ENCODE peak calls at places on chromosome 14, in eight cellular contexts. One of them, this sample, is unnamed. For H3K9me3, the result is how much of the 10 kb centered on the place peaks cover.

GRCh38 chr14:28952161-28952560 is 185.6 kb downstream of the FOXG1 start:
- DNase-seq in RWPE2: no peak
- DNase-seq in lung: no peak
- DNase-seq in psoas muscle: no peak
- DNase-seq in HCT116: no peak
- DNase-seq in endodermal cell: no peak
- DNase-seq in heart left ventricle: no peak
- DNase-seq in ovary: no peak
- DNase-seq in this sample: no peak

GRCh38 chr14:98994571-98994970 is 277.4 kb downstream of the BCL11B start:
- DNase-seq in heart left ventricle: no peak
- DNase-seq in HCT116: no peak
- DNase-seq in lung: no peak
- DNase-seq in endodermal cell: peak
- DNase-seq in ovary: no peak
- DNase-seq in psoas muscle: no peak
- DNase-seq in RWPE2: no peak
- DNase-seq in this sample: no peak

GRCh38 chr14:60722836-60723217 is 1.3 kb downstream of the SIX4 start:
- DNase-seq in RWPE2: peak
- DNase-seq in psoas muscle: no peak
- DNase-seq in ovary: no peak
- DNase-seq in HCT116: no peak
- DNase-seq in endodermal cell: no peak
- DNase-seq in heart left ventricle: peak
- DNase-seq in lung: no peak
- DNase-seq in this sample: no peak

GRCh38 chr14:95319312-95320075 is at the start of gene CLMN:
- DNase-seq in psoas muscle: peak
- DNase-seq in RWPE2: no peak
- DNase-seq in ovary: peak
- DNase-seq in endodermal cell: peak
- DNase-seq in heart left ventricle: peak
- DNase-seq in lung: no peak
- DNase-seq in HCT116: peak
- DNase-seq in this sample: peak

GRCh38 chr14:54300881-54301280 is 95.9 kb upstream of the CDKN3 start:
- DNase-seq in psoas muscle: no peak
- DNase-seq in ovary: no peak
- DNase-seq in RWPE2: no peak
- DNase-seq in lung: no peak
- DNase-seq in HCT116: no peak
- DNase-seq in heart left ventricle: no peak
- DNase-seq in endodermal cell: no peak
- DNase-seq in this sample: no peak

GRCh38 chr14:105116451-105117256 is 51.4 kb upstream of the GPR132 start:
- DNase-seq in RWPE2: no peak
- DNase-seq in ovary: no peak
- DNase-seq in endodermal cell: no peak
- DNase-seq in psoas muscle: no peak
- DNase-seq in heart left ventricle: peak
- DNase-seq in HCT116: no peak
- DNase-seq in lung: no peak
- DNase-seq in this sample: no peak

GRCh38 chr14:31057701-31058364 is 31.7 kb upstream of the STRN3 start:
- DNase-seq in RWPE2: no peak
- DNase-seq in endodermal cell: no peak
- DNase-seq in HCT116: no peak
- DNase-seq in heart left ventricle: no peak
- DNase-seq in psoas muscle: no peak
- DNase-seq in ovary: no peak
- DNase-seq in lung: no peak
- DNase-seq in this sample: no peak

GRCh38 chr14:100384819-100385813 is 62.0 kb downstream of the SLC25A47 start:
- DNase-seq in heart left ventricle: no peak
- DNase-seq in lung: no peak
- DNase-seq in psoas muscle: no peak
- DNase-seq in endodermal cell: no peak
- DNase-seq in HCT116: peak
- DNase-seq in ovary: no peak
- DNase-seq in RWPE2: no peak
- DNase-seq in this sample: no peak

GRCh38 chr14:50064993-50065392 is 51.4 kb downstream of the VCPKMT start:
- DNase-seq in RWPE2: no peak
- DNase-seq in ovary: no peak
- DNase-seq in psoas muscle: no peak
- DNase-seq in endodermal cell: no peak
- DNase-seq in heart left ventricle: no peak
- DNase-seq in lung: peak
- DNase-seq in HCT116: no peak
- DNase-seq in this sample: no peak

GRCh38 chr14:20973501-20973900 is 16.3 kb upstream of the METTL17 start:
- DNase-seq in psoas muscle: no peak
- DNase-seq in lung: no peak
- DNase-seq in endodermal cell: no peak
- DNase-seq in RWPE2: no peak
- DNase-seq in heart left ventricle: no peak
- DNase-seq in HCT116: no peak
- DNase-seq in ovary: no peak
- DNase-seq in this sample: no peak
- H3K9me3 ChIP-seq in psoas muscle: under half
- H3K9me3 ChIP-seq in lung: under half
- H3K9me3 ChIP-seq in endodermal cell: under half
- H3K9me3 ChIP-seq in RWPE2: under half
- H3K9me3 ChIP-seq in heart left ventricle: under half
- H3K9me3 ChIP-seq in HCT116: under half
- H3K9me3 ChIP-seq in ovary: under half
- H3K9me3 ChIP-seq in this sample: under half

DNA sequence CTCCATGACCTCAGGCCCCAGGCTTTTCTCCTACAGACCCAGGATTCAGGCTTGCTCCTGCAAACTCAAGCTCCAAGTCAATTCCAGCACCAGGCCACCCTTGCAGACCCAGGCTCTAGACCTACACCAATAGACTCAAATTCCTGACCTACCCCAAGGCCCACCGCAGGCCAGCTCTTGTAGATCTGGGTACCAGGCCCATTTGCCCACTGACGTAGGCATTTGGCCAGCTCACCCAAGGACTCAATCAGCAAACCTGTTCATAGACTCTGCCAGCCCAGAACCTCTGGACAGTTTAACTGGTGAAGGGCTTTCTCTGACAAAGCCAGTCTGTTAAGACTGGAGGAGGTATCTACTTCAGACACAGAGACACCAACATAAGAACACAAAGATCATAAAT is 52.3 kb downstream of the SPTSSA start:
- DNase-seq in ovary: no peak
- DNase-seq in lung: no peak
- DNase-seq in psoas muscle: no peak
- DNase-seq in RWPE2: no peak
- DNase-seq in HCT116: no peak
- DNase-seq in endodermal cell: no peak
- DNase-seq in heart left ventricle: no peak
- DNase-seq in this sample: no peak
- H3K9me3 ChIP-seq in ovary: under half
- H3K9me3 ChIP-seq in lung: under half
- H3K9me3 ChIP-seq in psoas muscle: under half
- H3K9me3 ChIP-seq in RWPE2: under half
- H3K9me3 ChIP-seq in HCT116: under half
- H3K9me3 ChIP-seq in endodermal cell: under half
- H3K9me3 ChIP-seq in heart left ventricle: under half
- H3K9me3 ChIP-seq in this sample: under half

GRCh38 chr14:36580141-36580855 is 2.1 kb downstream of the NKX2-8 start:
- DNase-seq in psoas muscle: no peak
- DNase-seq in heart left ventricle: no peak
- DNase-seq in ovary: no peak
- DNase-seq in endodermal cell: no peak
- DNase-seq in RWPE2: no peak
- DNase-seq in lung: no peak
- DNase-seq in HCT116: no peak
- DNase-seq in this sample: no peak
- H3K9me3 ChIP-seq in psoas muscle: under half
- H3K9me3 ChIP-seq in heart left ventricle: under half
- H3K9me3 ChIP-seq in ovary: under half
- H3K9me3 ChIP-seq in endodermal cell: under half
- H3K9me3 ChIP-seq in RWPE2: under half
- H3K9me3 ChIP-seq in lung: under half
- H3K9me3 ChIP-seq in HCT116: under half
- H3K9me3 ChIP-seq in this sample: under half

GRCh38 chr14:106166650-106167204 is 640.3 kb downstream of the TMEM121 start:
- DNase-seq in heart left ventricle: no peak
- DNase-seq in lung: no peak
- DNase-seq in ovary: no peak
- DNase-seq in endodermal cell: no peak
- DNase-seq in RWPE2: no peak
- DNase-seq in HCT116: no peak
- DNase-seq in psoas muscle: no peak
- DNase-seq in this sample: no peak
- H3K9me3 ChIP-seq in heart left ventricle: under half
- H3K9me3 ChIP-seq in lung: under half
- H3K9me3 ChIP-seq in ovary: under half
- H3K9me3 ChIP-seq in endodermal cell: under half
- H3K9me3 ChIP-seq in RWPE2: under half
- H3K9me3 ChIP-seq in HCT116: under half
- H3K9me3 ChIP-seq in psoas muscle: under half
- H3K9me3 ChIP-seq in this sample: under half

DNA sequence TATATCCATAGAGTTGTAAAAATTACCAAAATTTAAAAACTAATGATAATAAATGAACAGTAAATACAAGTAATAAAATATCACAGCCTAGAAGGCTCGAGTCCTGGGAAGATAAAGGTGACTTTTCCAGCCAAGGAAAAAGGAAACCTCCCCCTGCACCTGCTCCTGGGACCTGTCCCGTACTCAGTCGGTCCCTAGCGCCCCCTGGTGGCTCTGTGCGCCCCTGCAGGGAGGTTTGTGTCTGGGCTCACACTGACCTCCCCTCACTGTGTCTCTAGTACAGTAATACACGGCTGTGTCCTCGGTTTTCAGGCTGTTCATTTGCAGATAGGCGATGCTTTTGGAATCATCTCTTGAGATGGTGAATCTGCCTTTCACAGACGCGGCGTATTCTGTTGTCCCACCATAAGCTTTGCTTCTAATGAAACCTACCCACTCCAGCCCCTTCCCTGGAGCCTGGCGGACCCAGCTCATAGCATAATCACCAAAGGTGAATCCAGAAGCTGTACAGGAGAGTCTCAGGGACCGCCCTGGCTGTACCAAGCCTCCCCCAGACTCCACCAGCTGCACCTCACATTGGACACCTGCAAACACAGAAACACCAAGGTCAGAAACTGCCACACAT is 1030.4 kb downstream of the TMEM121 start:
- DNase-seq in psoas muscle: no peak
- DNase-seq in HCT116: no peak
- DNase-seq in lung: peak
- DNase-seq in endodermal cell: peak
- DNase-seq in heart left ventricle: no peak
- DNase-seq in RWPE2: no peak
- DNase-seq in ovary: no peak
- DNase-seq in this sample: peak
- H3K9me3 ChIP-seq in psoas muscle: under half
- H3K9me3 ChIP-seq in HCT116: under half
- H3K9me3 ChIP-seq in lung: under half
- H3K9me3 ChIP-seq in endodermal cell: half or more
- H3K9me3 ChIP-seq in heart left ventricle: under half
- H3K9me3 ChIP-seq in RWPE2: under half
- H3K9me3 ChIP-seq in ovary: under half
- H3K9me3 ChIP-seq in this sample: under half

DNA sequence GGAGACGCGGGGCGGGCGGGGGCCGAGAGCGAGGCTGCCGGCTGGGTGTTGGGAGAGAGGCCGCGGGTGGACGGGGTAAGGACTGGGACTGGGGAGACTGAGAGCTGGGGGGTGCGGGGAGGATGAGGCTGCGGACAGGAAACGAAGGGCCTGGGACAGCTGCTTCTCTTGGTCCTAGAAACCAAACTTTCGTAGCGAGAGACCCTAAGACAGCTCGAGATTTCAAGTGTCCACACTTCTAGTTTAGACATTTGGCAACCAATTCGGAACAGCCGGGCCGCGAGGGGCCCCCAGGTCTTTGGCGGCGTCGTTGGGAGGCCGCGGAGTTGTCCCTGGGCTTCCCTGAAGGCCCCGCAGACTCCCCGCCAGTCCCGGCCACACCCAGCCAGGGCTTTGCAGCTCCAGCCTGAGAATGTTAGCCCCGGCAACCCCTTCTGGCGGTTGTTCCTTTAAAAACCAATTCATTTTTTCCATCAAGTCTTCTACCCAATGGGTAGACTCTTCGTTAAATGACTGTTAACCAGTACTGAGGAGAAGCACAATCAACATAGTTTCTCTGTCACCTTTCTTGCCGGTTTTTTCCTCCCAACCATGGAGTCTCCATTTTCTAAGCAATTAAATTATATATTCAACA is 11.5 kb downstream of the NKX2-1 start:
- DNase-seq in RWPE2: no peak
- DNase-seq in ovary: no peak
- DNase-seq in HCT116: no peak
- DNase-seq in psoas muscle: no peak
- DNase-seq in heart left ventricle: no peak
- DNase-seq in endodermal cell: peak
- DNase-seq in lung: peak
- DNase-seq in this sample: no peak
- H3K9me3 ChIP-seq in RWPE2: under half
- H3K9me3 ChIP-seq in ovary: under half
- H3K9me3 ChIP-seq in HCT116: under half
- H3K9me3 ChIP-seq in psoas muscle: under half
- H3K9me3 ChIP-seq in heart left ventricle: under half
- H3K9me3 ChIP-seq in endodermal cell: under half
- H3K9me3 ChIP-seq in lung: under half
- H3K9me3 ChIP-seq in this sample: under half

GRCh38 chr14:88354358-88354757 is 31.1 kb upstream of the SPATA7 start:
- DNase-seq in lung: no peak
- DNase-seq in heart left ventricle: no peak
- DNase-seq in RWPE2: no peak
- DNase-seq in ovary: no peak
- DNase-seq in endodermal cell: no peak
- DNase-seq in psoas muscle: no peak
- DNase-seq in HCT116: no peak
- DNase-seq in this sample: no peak

GRCh38 chr14:88352299-88353097 is 29.4 kb upstream of the KCNK10 start:
- DNase-seq in psoas muscle: no peak
- DNase-seq in HCT116: no peak
- DNase-seq in ovary: no peak
- DNase-seq in endodermal cell: no peak
- DNase-seq in heart left ventricle: no peak
- DNase-seq in lung: no peak
- DNase-seq in RWPE2: no peak
- DNase-seq in this sample: no peak
- H3K9me3 ChIP-seq in psoas muscle: under half
- H3K9me3 ChIP-seq in HCT116: under half
- H3K9me3 ChIP-seq in ovary: under half
- H3K9me3 ChIP-seq in endodermal cell: under half
- H3K9me3 ChIP-seq in heart left ventricle: under half
- H3K9me3 ChIP-seq in lung: under half
- H3K9me3 ChIP-seq in RWPE2: under half
- H3K9me3 ChIP-seq in this sample: under half

GRCh38 chr14:45587142-45587541 is 334.1 kb upstream of the MIS18BP1 start:
- DNase-seq in RWPE2: no peak
- DNase-seq in endodermal cell: no peak
- DNase-seq in ovary: no peak
- DNase-seq in HCT116: no peak
- DNase-seq in heart left ventricle: no peak
- DNase-seq in lung: no peak
- DNase-seq in psoas muscle: no peak
- DNase-seq in this sample: no peak
- H3K9me3 ChIP-seq in RWPE2: under half
- H3K9me3 ChIP-seq in endodermal cell: under half
- H3K9me3 ChIP-seq in ovary: under half
- H3K9me3 ChIP-seq in HCT116: under half
- H3K9me3 ChIP-seq in heart left ventricle: under half
- H3K9me3 ChIP-seq in lung: under half
- H3K9me3 ChIP-seq in psoas muscle: under half
- H3K9me3 ChIP-seq in this sample: under half

This sample was measured in T-helper 17 cell.